ENCODE peak calls at places on chromosomes 16 and 17, in ten cellular contexts. I is CD4-positive, alpha-beta T cell; K is brain microvascular endothelial cell; F is AG09319; H is mesothelial cell of epicardium; Z is AG10803; Y is WTC11; C is ascending aorta; J is astrocyte of the spinal cord; Q is HCT116. V is an unnamed sample.

GRCh38 chr16:38941-39892 is 14.2 kb downstream of the POLR3K start:
- DNase-seq in I (peak), K (no peak), F (no peak), H (no peak), Z (no peak), Y (no peak), C (no peak), J (no peak), Q (no peak), V (peak)

GRCh38 chr17:27978689-27979175 is 63.7 kb upstream of the NLK start:
- DNase-seq in I (no peak), K (no peak), F (no peak), H (no peak), Z (no peak), Y (no peak), C (no peak), J (no peak), Q (no peak), V (no peak)

GRCh38 chr17:55727920-55728319 is 5.3 kb upstream of the TMEM100 start:
- DNase-seq in I (no peak), K (no peak), F (no peak), H (no peak), Z (no peak), Y (no peak), C (no peak), J (no peak), Q (no peak), V (no peak)

GRCh38 chr16:53502331-53503269 is at the start of gene AKTIP:
- DNase-seq in I (no peak), K (peak), F (no peak), H (peak), Z (peak), Y (peak), C (no peak), J (peak), Q (no peak), V (no peak)

GRCh38 chr17:44793885-44794698 is 35.3 kb downstream of the ADAM11 start:
- DNase-seq in I (no peak), K (no peak), F (no peak), H (no peak), Z (no peak), Y (no peak), C (no peak), J (peak), Q (no peak), V (no peak)

GRCh38 chr16:8751481-8752311 is 45.7 kb downstream of the TMEM186 start:
- DNase-seq in I (no peak), K (peak), F (peak), H (no peak), Z (peak), Y (no peak), C (no peak), J (peak), Q (peak), V (no peak)

GRCh38 chr17:73188011-73188410 is 4.8 kb upstream of the COG1 start:
- DNase-seq in I (no peak), K (no peak), F (no peak), H (no peak), Z (peak), Y (no peak), C (no peak), J (no peak), Q (no peak), V (no peak)

GRCh38 chr17:7705269-7706255 is 560 bp downstream of the EFNB3 start:
- DNase-seq in I (no peak), K (no peak), F (no peak), H (no peak), Z (no peak), Y (peak), C (no peak), J (no peak), Q (no peak), V (no peak)

GRCh38 chr16:88084881-88085280 is 133.6 kb downstream of the BANP start:
- DNase-seq in I (no peak), K (no peak), F (no peak), H (no peak), Z (peak), Y (no peak), C (no peak), J (no peak), Q (no peak), V (no peak)

GRCh38 chr17:81221371-81221841 is 1.4 kb downstream of the CEP131 start:
- DNase-seq in I (no peak), K (no peak), F (no peak), H (no peak), Z (no peak), Y (peak), C (no peak), J (no peak), Q (no peak), V (no peak)

GRCh38 chr17:7176870-7177209 is 2.3 kb downstream of the ASGR1 start:
- DNase-seq in I (no peak), K (no peak), F (no peak), H (peak), Z (no peak), Y (peak), C (no peak), J (no peak), Q (no peak), V (no peak)

GRCh38 chr17:61294286-61294685 is 105.4 kb upstream of the TBX2 start:
- DNase-seq in I (no peak), K (no peak), F (no peak), H (peak), Z (no peak), Y (no peak), C (no peak), J (peak), Q (no peak), V (no peak)

GRCh38 chr16:2277466-2278271 is 9.7 kb upstream of the RNPS1 start:
- DNase-seq in I (no peak), K (no peak), F (no peak), H (no peak), Z (no peak), Y (no peak), C (no peak), J (no peak), Q (no peak), V (no peak)

GRCh38 chr16:86382774-86383407 is 127.4 kb upstream of the FOXF1 start:
- DNase-seq in I (no peak), K (no peak), F (no peak), H (no peak), Z (no peak), Y (no peak), C (no peak), J (no peak), Q (no peak), V (no peak)

GRCh38 chr16:80466024-80466986 is 74.5 kb upstream of the DYNLRB2 start:
- DNase-seq in I (peak), K (peak), F (peak), H (peak), Z (peak), Y (peak), C (no peak), J (peak), Q (peak), V (peak)

GRCh38 chr17:60712675-60713074 is 35.0 kb downstream of the BCAS3 start:
- DNase-seq in I (no peak), K (no peak), F (no peak), H (no peak), Z (no peak), Y (no peak), C (no peak), J (no peak), Q (no peak), V (no peak)

GRCh38 chr16:9603316-9603715 is 511.9 kb downstream of the HAPSTR1 start:
- DNase-seq in I (no peak), K (no peak), F (no peak), H (no peak), Z (no peak), Y (no peak), C (no peak), J (no peak), Q (no peak), V (no peak)

GRCh38 chr17:53516643-53517042 is 306.1 kb upstream of the KIF2B start:
- DNase-seq in I (no peak), K (no peak), F (no peak), H (no peak), Z (no peak), Y (no peak), C (no peak), J (peak), Q (no peak), V (no peak)

GRCh38 chr17:312476-313148 is 40.0 kb downstream of the RPH3AL start:
- DNase-seq in I (no peak), K (no peak), F (no peak), H (no peak), Z (no peak), Y (no peak), C (no peak), J (no peak), Q (no peak), V (no peak)

GRCh38 chr17:79607941-79608728 is 2.7 kb downstream of the RBFOX3 start:
- DNase-seq in I (no peak), K (peak), F (no peak), H (peak), Z (no peak), Y (peak), C (no peak), J (no peak), Q (peak), V (no peak)

GRCh38 chr16:813204-813915 is 12.8 kb upstream of the GNG13 start:
- DNase-seq in I (peak), K (peak), F (no peak), H (peak), Z (peak), Y (peak), C (no peak), J (no peak), Q (no peak), V (peak)

GRCh38 chr16:17053536-17054160 is 417.1 kb downstream of the XYLT1 start:
- DNase-seq in I (no peak), K (no peak), F (no peak), H (no peak), Z (no peak), Y (no peak), C (no peak), J (no peak), Q (no peak), V (no peak)

GRCh38 chr17:3860939-3861338 is 14.9 kb upstream of the NCBP3 start:
- DNase-seq in I (no peak), K (no peak), F (no peak), H (no peak), Z (no peak), Y (no peak), C (no peak), J (no peak), Q (no peak), V (no peak)

GRCh38 chr16:70349783-70350182 is 3.1 kb downstream of the DDX19A start:
- DNase-seq in I (no peak), K (no peak), F (no peak), H (no peak), Z (no peak), Y (no peak), C (no peak), J (no peak), Q (no peak), V (no peak)

GRCh38 chr17:330993-331701 is 21.5 kb downstream of the RPH3AL start:
- DNase-seq in I (peak), K (no peak), F (no peak), H (no peak), Z (no peak), Y (no peak), C (no peak), J (no peak), Q (no peak), V (no peak)

GRCh38 chr17:63932008-63932561 is at the start of gene CD79B:
- DNase-seq in I (peak), K (no peak), F (no peak), H (no peak), Z (no peak), Y (no peak), C (no peak), J (no peak), Q (no peak), V (peak)

GRCh38 chr17:68981288-68981687 is 26.1 kb upstream of the ABCA8 start:
- DNase-seq in I (no peak), K (peak), F (peak), H (no peak), Z (peak), Y (no peak), C (peak), J (peak), Q (no peak), V (no peak)

GRCh38 chr17:59796785-59797205 is 89.3 kb downstream of the VMP1 start:
- DNase-seq in I (no peak), K (no peak), F (no peak), H (no peak), Z (no peak), Y (no peak), C (no peak), J (no peak), Q (no peak), V (no peak)

GRCh38 chr17:57976594-57976993 is 11.5 kb downstream of the VEZF1 start:
- DNase-seq in I (no peak), K (no peak), F (no peak), H (no peak), Z (no peak), Y (no peak), C (no peak), J (no peak), Q (no peak), V (no peak)

GRCh38 chr16:27805828-27806351 is 255.9 kb downstream of the KATNIP start:
- DNase-seq in I (no peak), K (no peak), F (no peak), H (no peak), Z (no peak), Y (no peak), C (no peak), J (no peak), Q (no peak), V (no peak)

DNA sequence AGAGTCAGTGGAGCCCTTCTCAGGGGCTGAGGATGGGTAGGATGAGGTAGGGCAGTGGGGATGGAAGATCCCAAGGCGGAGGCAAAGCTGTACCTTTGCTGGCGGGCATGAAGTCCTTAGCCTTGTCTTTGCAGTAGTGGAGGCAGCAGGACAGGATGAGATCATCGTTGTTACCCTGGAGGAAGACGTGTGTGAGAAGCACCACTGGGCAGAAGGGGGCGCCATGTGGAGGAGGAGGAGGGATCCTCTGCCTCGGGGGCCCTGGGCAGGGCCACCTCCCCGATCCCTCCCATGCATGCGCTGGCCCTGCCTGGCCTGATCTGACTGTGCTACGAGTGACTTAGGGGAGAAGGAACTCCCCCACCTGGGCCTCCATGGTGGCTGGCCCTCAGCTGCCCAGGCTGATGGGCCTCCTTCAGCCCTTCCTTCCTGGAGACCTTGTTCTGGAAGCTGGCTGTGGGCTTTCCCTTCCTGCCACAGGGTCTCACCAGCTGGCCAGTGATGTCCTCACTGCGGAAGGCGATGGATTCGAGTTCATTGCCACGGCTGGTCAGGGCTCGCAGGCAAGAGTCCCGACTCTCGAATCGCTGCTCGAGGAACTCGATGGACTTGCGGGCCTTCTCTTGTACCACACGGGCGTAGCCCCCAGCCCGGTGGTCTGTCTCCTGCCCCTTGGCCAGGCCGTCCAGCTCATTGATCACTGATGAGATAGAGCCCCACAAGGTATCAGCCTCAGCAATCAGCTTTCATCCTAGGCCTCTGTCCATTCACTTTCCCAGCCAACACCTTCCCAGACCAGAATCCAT is 10.3 kb downstream of the HIC1 start:
- DNase-seq in I (no peak), K (peak), F (no peak), H (no peak), Z (peak), Y (peak), C (no peak), J (peak), Q (no peak), V (no peak)
- TF ChIP-seq CTCF in I (no peak), K (peak), F (peak), H (no peak), Z (peak), Y (peak), C (peak), J (peak), Q (peak), V (no peak)

GRCh38 chr17:40320771-40321501 is 12.0 kb downstream of the RARA start:
- DNase-seq in I (peak), K (no peak), F (no peak), H (no peak), Z (peak), Y (no peak), C (no peak), J (no peak), Q (no peak), V (no peak)

GRCh38 chr17:40321502-40322416 is 12.8 kb downstream of the RARA start:
- DNase-seq in I (no peak), K (no peak), F (no peak), H (no peak), Z (no peak), Y (no peak), C (no peak), J (no peak), Q (no peak), V (no peak)

GRCh38 chr17:40323731-40324650 is 15.0 kb downstream of the RARA start:
- DNase-seq in I (peak), K (no peak), F (no peak), H (no peak), Z (peak), Y (no peak), C (no peak), J (no peak), Q (no peak), V (peak)

GRCh38 chr17:40323317-40323716 is 14.3 kb downstream of the RARA start:
- DNase-seq in I (no peak), K (no peak), F (no peak), H (no peak), Z (no peak), Y (no peak), C (no peak), J (no peak), Q (no peak), V (no peak)

GRCh38 chr17:40322417-40323315 is 13.7 kb downstream of the RARA start:
- DNase-seq in I (peak), K (peak), F (peak), H (no peak), Z (peak), Y (no peak), C (peak), J (peak), Q (peak), V (peak)
- TF ChIP-seq CTCF in I (no peak), K (no peak), F (no peak), H (no peak), Z (no peak), Y (no peak), C (no peak), J (no peak), Q (no peak), V (no peak)

GRCh38 chr17:47967607-47968252 is 3.2 kb upstream of the CDK5RAP3 start:
- DNase-seq in I (no peak), K (peak), F (no peak), H (no peak), Z (peak), Y (no peak), C (no peak), J (peak), Q (peak), V (no peak)

GRCh38 chr17:47973541-47973940 is 2.6 kb downstream of the CDK5RAP3 start:
- DNase-seq in I (no peak), K (no peak), F (no peak), H (no peak), Z (no peak), Y (no peak), C (no peak), J (no peak), Q (no peak), V (no peak)

GRCh38 chr17:47968836-47969235 is 2.1 kb upstream of the CDK5RAP3 start:
- DNase-seq in I (no peak), K (no peak), F (no peak), H (no peak), Z (no peak), Y (no peak), C (no peak), J (no peak), Q (no peak), V (no peak)

GRCh38 chr17:47969975-47970724 is 763 bp upstream of the CDK5RAP3 start:
- DNase-seq in I (no peak), K (no peak), F (no peak), H (no peak), Z (no peak), Y (no peak), C (no peak), J (no peak), Q (no peak), V (no peak)

DNA sequence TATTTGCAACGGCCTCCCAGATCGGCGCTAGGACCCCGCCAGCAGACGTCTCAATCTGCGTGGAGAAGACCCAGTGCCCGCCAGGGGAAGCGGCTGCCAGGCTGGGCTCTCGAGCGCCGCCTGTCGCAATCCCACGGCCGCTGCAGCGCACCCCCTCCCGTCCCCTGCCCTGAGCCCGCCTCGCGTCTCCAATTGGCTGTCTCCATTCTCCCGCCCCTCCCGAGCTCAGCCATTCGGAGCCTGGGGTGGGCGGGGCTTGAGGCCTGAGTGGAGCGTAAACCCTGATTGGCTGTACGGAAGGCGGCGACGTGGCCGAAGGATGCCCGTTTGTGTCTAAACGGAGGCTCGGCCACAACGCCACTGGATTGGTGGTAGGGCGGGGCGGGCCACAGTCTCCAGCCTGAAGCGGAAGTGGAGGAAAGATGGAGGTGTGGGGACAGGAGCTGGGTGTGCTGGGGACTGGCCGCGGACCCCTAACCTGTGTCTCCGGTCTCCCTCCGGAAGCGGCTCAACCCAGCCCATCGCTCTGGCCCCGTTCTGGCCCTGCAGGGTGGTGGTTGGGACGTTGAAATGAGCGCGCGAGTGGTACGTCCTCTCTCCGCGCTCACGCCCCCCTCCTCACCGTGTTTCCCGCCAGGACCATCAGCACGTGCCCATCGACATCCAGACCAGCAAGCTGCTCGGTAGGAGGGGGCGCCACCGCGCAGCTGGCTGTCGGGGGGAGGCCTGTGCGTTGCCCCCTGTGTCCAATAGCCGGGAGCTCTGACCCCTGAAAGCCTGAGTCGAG is at the start of gene CDK5RAP3:
- DNase-seq in I (peak), K (peak), F (peak), H (peak), Z (peak), Y (peak), C (peak), J (peak), Q (peak), V (peak)
- TF ChIP-seq CTCF in I (peak), K (peak), F (peak), H (peak), Z (peak), Y (peak), C (peak), J (peak), Q (peak), V (peak)

DNA sequence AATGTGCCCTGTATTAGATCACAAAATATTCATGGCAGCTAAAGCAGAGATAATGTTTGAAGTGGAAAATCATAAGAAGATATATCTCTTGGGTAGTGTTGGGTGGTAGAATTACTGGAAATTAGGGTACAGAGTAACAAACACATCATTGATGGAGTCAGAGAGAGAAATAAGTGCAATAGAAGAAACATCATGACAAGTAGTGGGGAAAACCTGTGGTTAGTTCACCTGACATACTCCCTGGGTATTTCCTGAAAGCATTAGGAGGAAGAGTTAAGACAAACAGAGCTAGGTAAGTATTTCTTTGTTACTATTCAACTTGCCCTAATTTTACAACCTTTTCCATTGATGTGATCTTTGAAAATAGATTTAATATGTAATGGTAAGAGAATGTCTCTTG is 691.9 kb upstream of the SOX9 start:
- DNase-seq in I (no peak), K (no peak), F (no peak), H (no peak), Z (no peak), Y (no peak), C (no peak), J (no peak), Q (no peak), V (no peak)
- TF ChIP-seq CTCF in I (no peak), K (no peak), F (no peak), H (no peak), Z (no peak), Y (no peak), C (no peak), J (no peak), Q (no peak), V (no peak)

GRCh38 chr16:11356573-11357331 is 11.5 kb downstream of the RMI2 start:
- DNase-seq in I (peak), K (peak), F (no peak), H (peak), Z (peak), Y (peak), C (no peak), J (peak), Q (no peak), V (peak)
- TF ChIP-seq CTCF in I (peak), K (peak), F (peak), H (peak), Z (peak), Y (peak), C (peak), J (peak), Q (peak), V (no peak)